ENCODE peak calls at places on chromosomes 1 and 21, in five cellular contexts. Q is ovary, V is retinal pigment epithelial cell, W is RWPE1, F is NCI-H1092 treated with DMSO at 0.1 percent for 48 hours. P is an unnamed sample.

GRCh38 chr1:24688621-24689195 is 45.6 kb downstream of the SRRM1 start:
- DNase-seq in Q (peak), W (peak), V (no peak), F (peak), P (peak)

GRCh38 chr1:64699327-64699726 is 45.5 kb upstream of the RAVER2 start:
- DNase-seq in V (no peak), Q (no peak), F (no peak), W (no peak), P (no peak)

GRCh38 chr1:3352952-3353331 is 101.5 kb upstream of the ARHGEF16 start:
- DNase-seq in V (no peak), W (no peak), F (no peak), Q (peak), P (no peak)

GRCh38 chr1:208604295-208604694 is 360.1 kb upstream of the PLXNA2 start:
- DNase-seq in V (peak), W (peak), Q (no peak), F (no peak), P (no peak)

GRCh38 chr1:10252508-10252907 is 42.1 kb downstream of the KIF1B start:
- DNase-seq in V (peak), W (no peak), Q (no peak), F (no peak), P (no peak)

GRCh38 chr1:193685986-193686385 is 499.6 kb upstream of the B3GALT2 start:
- DNase-seq in Q (no peak), V (no peak), W (no peak), F (no peak), P (no peak)

GRCh38 chr1:162682013-162682419 is 49.8 kb downstream of the DDR2 start:
- DNase-seq in V (no peak), W (no peak), Q (peak), F (no peak), P (no peak)

GRCh38 chr1:111354584-111354983 is 63.9 kb downstream of the CHIA start:
- DNase-seq in V (no peak), Q (no peak), F (no peak), W (no peak), P (no peak)

GRCh38 chr21:16713331-16714114 is 799.3 kb upstream of the CXADR start:
- DNase-seq in W (no peak), V (no peak), Q (no peak), F (no peak), P (no peak)

GRCh38 chr1:203271962-203272632 is 33.2 kb upstream of the BTG2 start:
- DNase-seq in F (no peak), W (no peak), V (peak), Q (peak), P (no peak)